ENCODE peak calls at places on chromosomes 5 and 9, in five cellular contexts. Z is stomach, R is DMS 273 treated with DMSO at 0.1 percent for 48 hours, Y is C1 segment of cervical spinal cord, O is NCI-H2081. B is an unnamed sample.

GRCh38 chr5:176994460-176995121 is 12.0 kb downstream of the UIMC1 start:
- DNase-seq in Z (peak), Y (no peak), O (no peak), R (no peak), B (no peak)

GRCh38 chr5:13664377-13664776 is 280.1 kb downstream of the DNAH5 start:
- DNase-seq in Z (no peak), Y (no peak), O (no peak), R (no peak), B (no peak)

GRCh38 chr5:133612021-133612860 is at the start of gene FSTL4:
- DNase-seq in O (peak), Y (no peak), R (peak), Z (peak), B (peak)

GRCh38 chr9:99368341-99369326 is 146.6 kb downstream of the SEC61B start:
- DNase-seq in Y (no peak), O (no peak), R (no peak), Z (no peak), B (no peak)

GRCh38 chr5:98770158-98770910 is 3.1 kb upstream of the RGMB start:
- DNase-seq in Z (peak), Y (peak), R (no peak), O (peak), B (no peak)

GRCh38 chr5:125464847-125465432 is 718.5 kb upstream of the ZNF608 start:
- DNase-seq in R (no peak), Y (no peak), O (no peak), Z (no peak), B (no peak)

GRCh38 chr5:141692919-141693848 is 11.2 kb upstream of the ARAP3 start:
- DNase-seq in O (no peak), Y (no peak), Z (no peak), R (no peak), B (no peak)

GRCh38 chr9:101480386-101480785 is 44.8 kb upstream of the ALDOB start:
- DNase-seq in O (peak), Z (no peak), R (no peak), Y (no peak), B (no peak)

GRCh38 chr9:92151691-92152393 is 36.6 kb upstream of the SPTLC1 start:
- DNase-seq in O (peak), Y (no peak), R (no peak), Z (no peak), B (no peak)

GRCh38 chr9:106019702-106020101 is 325.4 kb downstream of the TMEM38B start:
- DNase-seq in R (no peak), Z (no peak), O (no peak), Y (no peak), B (no peak)